ENCODE peak calls at places on chromosomes 12 and 14, in eight cellular contexts. Q is lower lobe of right lung, F is body of pancreas, B is MG63, T is psoas muscle, U is PC-3, A is cardiac fibroblast, X is mucosa of descending colon. O is an unnamed sample.

GRCh38 chr12:26126340-26127284 is 1.8 kb upstream of the BHLHE41 start:
- DNase-seq in T (peak), B (peak), X (peak), Q (peak), F (peak), U (peak), A (peak), O (peak)

GRCh38 chr12:67651380-67651695 is 2.8 kb downstream of the DYRK2 start:
- DNase-seq in B (peak), F (no peak), A (peak), T (no peak), Q (no peak), U (peak), X (peak), O (peak)

GRCh38 chr14:99401196-99401595 is 79.5 kb downstream of the SETD3 start:
- DNase-seq in F (no peak), Q (no peak), X (no peak), U (no peak), A (no peak), T (no peak), B (no peak), O (no peak)

GRCh38 chr14:21915814-21916213 is 242.2 kb upstream of the OR4E1 start:
- DNase-seq in U (peak), T (no peak), B (no peak), A (peak), Q (no peak), X (no peak), F (peak), O (no peak)

GRCh38 chr12:29676676-29677075 is 107.1 kb downstream of the TMTC1 start:
- DNase-seq in B (peak), A (no peak), U (no peak), F (no peak), X (no peak), T (no peak), Q (no peak), O (no peak)

GRCh38 chr14:76186318-76187027 is 34.8 kb downstream of the GPATCH2L start:
- DNase-seq in U (no peak), X (no peak), B (no peak), Q (no peak), F (no peak), T (no peak), A (no peak), O (no peak)

GRCh38 chr12:82842480-82842879 is 155.8 kb downstream of the TMTC2 start:
- DNase-seq in A (no peak), F (no peak), X (no peak), T (no peak), B (no peak), U (no peak), Q (no peak), O (no peak)

GRCh38 chr14:21307641-21308040 is 27.8 kb downstream of the RPGRIP1 start:
- DNase-seq in X (no peak), F (no peak), B (no peak), A (no peak), Q (no peak), U (no peak), T (no peak), O (no peak)

GRCh38 chr12:2453076-2453806 is 341.5 kb upstream of the FKBP4 start:
- DNase-seq in Q (no peak), B (no peak), X (no peak), A (peak), U (no peak), F (no peak), T (no peak), O (peak)

GRCh38 chr14:102280376-102280962 is 24.5 kb downstream of the MOK start:
- DNase-seq in U (peak), A (peak), B (peak), F (no peak), Q (no peak), T (no peak), X (no peak), O (peak)

GRCh38 chr12:96457191-96457930 is 32.0 kb upstream of the CFAP54 start:
- DNase-seq in A (peak), F (no peak), B (no peak), T (no peak), Q (no peak), U (peak), X (no peak), O (no peak)

GRCh38 chr12:62601765-62602444 is 135.3 kb downstream of the MON2 start:
- DNase-seq in F (no peak), Q (no peak), T (no peak), U (no peak), A (no peak), B (no peak), X (no peak), O (no peak)

GRCh38 chr12:14768823-14769405 is 34.4 kb downstream of the WBP11 start:
- DNase-seq in A (peak), T (no peak), F (peak), B (no peak), X (peak), Q (no peak), U (peak), O (peak)

GRCh38 chr12:111066744-111067437 is 146.5 kb upstream of the MYL2 start:
- DNase-seq in X (no peak), Q (no peak), T (no peak), U (peak), F (no peak), A (peak), B (no peak), O (no peak)

GRCh38 chr12:1807489-1807888 is 12.9 kb upstream of the LRTM2 start:
- DNase-seq in A (no peak), F (no peak), B (no peak), T (peak), Q (peak), X (no peak), U (no peak), O (no peak)

GRCh38 chr14:95003099-95003960 is 154.0 kb downstream of the DICER1 start:
- DNase-seq in A (no peak), B (no peak), F (no peak), T (no peak), U (no peak), Q (no peak), X (no peak), O (no peak)

GRCh38 chr12:98595152-98595988 is 1.9 kb downstream of the SLC25A3 start:
- DNase-seq in F (no peak), Q (no peak), T (no peak), B (no peak), U (peak), A (peak), X (no peak), O (peak)

DNA sequence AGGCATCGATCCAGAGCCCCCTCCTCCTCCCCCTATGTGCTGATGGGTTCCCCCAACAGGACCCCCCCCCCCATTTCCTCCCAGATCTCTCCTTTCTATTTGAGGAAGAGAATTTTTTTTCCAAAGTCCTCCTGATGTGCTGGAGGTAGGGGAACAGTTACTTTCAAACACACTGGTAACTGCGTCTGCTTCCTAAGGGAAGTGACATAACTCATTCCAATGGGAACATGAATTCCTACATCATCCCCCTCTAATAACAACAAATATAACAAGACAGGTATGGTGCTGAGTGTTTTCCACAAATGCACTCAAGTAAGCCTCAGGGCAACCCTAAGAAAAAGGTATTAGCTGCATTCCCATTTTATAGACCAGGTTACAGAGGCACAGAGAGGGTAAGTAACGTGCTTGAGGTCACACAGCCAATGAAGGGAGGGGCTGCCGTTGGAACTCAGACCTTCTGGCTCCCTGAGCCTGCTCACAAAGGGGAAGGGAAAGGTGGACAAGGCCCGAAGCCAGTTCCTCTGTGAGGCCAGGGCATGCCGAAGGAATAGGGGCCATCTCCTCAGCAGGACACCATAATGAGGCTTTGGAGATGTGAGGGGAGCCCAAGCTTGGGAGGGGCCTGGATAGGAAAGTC is 121.1 kb upstream of the NCOR2 start:
- DNase-seq in B (no peak), F (no peak), X (no peak), U (no peak), T (no peak), A (no peak), Q (no peak), O (no peak)
- H3K4me3 ChIP-seq in B (no peak), F (no peak), X (no peak), U (no peak), T (no peak), A (no peak), Q (no peak), O (no peak)

GRCh38 chr12:106141003-106141402 is 2.2 kb upstream of the NUAK1 start:
- DNase-seq in F (no peak), B (no peak), T (no peak), A (no peak), Q (no peak), U (no peak), X (no peak), O (no peak)
- H3K4me3 ChIP-seq in F (no peak), B (no peak), T (peak), A (no peak), Q (no peak), U (no peak), X (no peak), O (no peak)

DNA sequence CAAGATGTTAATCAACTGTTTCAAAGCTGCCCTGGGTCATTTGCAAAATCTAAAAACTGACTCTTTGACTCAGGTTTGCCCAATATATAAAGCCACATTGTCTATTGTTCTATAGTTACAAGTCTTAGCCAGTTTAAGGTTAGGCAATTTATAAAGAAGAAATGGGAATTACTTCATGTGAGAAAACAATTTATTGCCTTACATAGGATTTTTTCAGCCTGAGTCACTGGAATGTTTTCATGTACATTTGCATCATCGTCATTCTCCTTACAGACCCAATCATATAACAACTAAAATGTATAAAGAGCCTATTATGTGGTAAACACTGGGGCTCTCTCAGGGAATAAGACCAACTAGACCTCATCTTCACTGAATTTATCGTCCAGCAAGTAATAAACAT is 100.3 kb upstream of the PLEKHG7 start:
- DNase-seq in T (no peak), F (no peak), X (no peak), Q (no peak), A (peak), B (no peak), U (peak), O (peak)
- H3K4me3 ChIP-seq in T (no peak), F (no peak), X (no peak), Q (no peak), A (no peak), B (no peak), U (no peak), O (no peak)

DNA sequence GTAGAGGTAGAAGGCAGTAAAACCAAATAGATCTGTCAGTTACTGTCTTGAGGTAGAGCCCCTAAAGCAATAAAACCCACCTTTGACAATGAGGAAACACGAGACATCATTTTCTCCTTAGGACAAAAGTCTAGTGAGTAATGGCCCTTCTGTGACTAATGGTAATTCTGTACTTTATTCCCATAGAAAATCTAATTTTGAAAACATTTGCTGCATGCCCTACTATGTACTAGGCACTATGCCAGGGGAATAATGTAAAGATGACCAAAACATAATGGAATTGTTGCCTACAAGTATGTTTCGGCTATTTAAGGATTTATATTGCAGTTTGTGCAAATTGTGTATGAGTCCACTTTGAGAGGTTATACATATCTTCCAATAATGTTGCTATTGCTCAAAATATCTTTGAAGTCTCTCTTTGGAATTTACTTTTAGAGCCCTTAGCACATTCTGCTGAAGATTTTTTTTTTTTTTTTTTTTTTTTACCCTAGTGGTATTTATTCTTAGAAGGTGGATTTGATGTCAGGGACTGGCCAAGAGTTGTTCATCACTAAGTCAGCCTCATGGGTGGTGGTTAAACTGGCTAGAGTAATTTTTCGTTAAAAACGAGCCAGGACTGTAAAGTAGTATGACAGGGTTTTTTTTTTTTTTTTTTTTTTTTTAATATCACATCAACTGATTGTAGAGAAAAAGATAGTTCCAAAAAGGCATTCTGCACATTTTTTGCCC is 109.7 kb downstream of the CRADD start:
- DNase-seq in A (peak), T (no peak), X (no peak), Q (no peak), F (no peak), U (peak), B (peak), O (peak)
- H3K4me3 ChIP-seq in A (no peak), T (no peak), X (no peak), Q (no peak), F (no peak), U (no peak), B (no peak), O (no peak)

GRCh38 chr14:45150386-45150890 is 14.7 kb downstream of the FANCM start:
- DNase-seq in X (no peak), A (no peak), B (no peak), Q (no peak), F (no peak), T (no peak), U (no peak), O (no peak)
- H3K4me3 ChIP-seq in X (no peak), A (no peak), B (no peak), Q (no peak), F (no peak), T (no peak), U (no peak), O (no peak)

O was measured in fibroblast of the aortic adventitia.